ENCODE peak calls at places on chromosomes 6 and 20, in six cellular contexts. M is pancreas, E is choroid plexus epithelial cell, L is epithelial cell of proximal tubule, V is fibroblast of pulmonary artery, K is left lung. Z is an unnamed sample.
A peak's percentile ranks its signal among the peaks of the same experiment; 100 is the strongest.

GRCh38 chr6:170117111-170117972 is 173.5 kb downstream of the DLL1 start:
- DNase-seq in E (no peak), L (no peak), K (no peak), M (peak; percentile 40), V (no peak), Z (no peak)

GRCh38 chr6:21321076-21321475 is 272.5 kb upstream of the SOX4 start:
- DNase-seq in M (no peak), E (no peak), L (no peak), K (no peak), V (no peak), Z (no peak)

GRCh38 chr6:5674141-5674540 is 332.6 kb downstream of the NRN1 start:
- DNase-seq in M (no peak), L (no peak), V (no peak), K (no peak), E (no peak), Z (no peak)

GRCh38 chr6:1222426-1223311 is 89.2 kb upstream of the FOXQ1 start:
- DNase-seq in L (no peak), K (no peak), M (no peak), E (no peak), V (no peak), Z (no peak)

GRCh38 chr6:19830171-19830570 is 7.0 kb upstream of the ID4 start:
- DNase-seq in K (no peak), M (no peak), E (peak; percentile 65), L (peak; percentile 68), V (peak; percentile 86), Z (no peak)

GRCh38 chr6:92364948-92365386 is 1054.4 kb downstream of the EPHA7 start:
- DNase-seq in L (no peak), K (no peak), M (no peak), E (peak; percentile 13), V (no peak), Z (no peak)

GRCh38 chr6:110181131-110182027 is 1.2 kb downstream of the CDC40 start:
- DNase-seq in L (no peak), K (no peak), M (no peak), E (peak; percentile 16), V (peak; percentile 22), Z (no peak)

GRCh38 chr20:6886065-6886729 is 118.7 kb downstream of the BMP2 start:
- DNase-seq in M (no peak), L (no peak), E (peak; percentile 19), V (no peak), K (no peak), Z (no peak)

GRCh38 chr6:149385998-149386646 is 13.9 kb upstream of the SUMO4 start:
- DNase-seq in V (no peak), L (no peak), K (no peak), E (no peak), M (no peak), Z (no peak)

GRCh38 chr20:1371830-1372539 is 20.9 kb downstream of the FKBP1A start:
- DNase-seq in M (no peak), L (no peak), E (no peak), K (no peak), V (no peak), Z (no peak)

GRCh38 chr6:132479131-132479530 is 33.8 kb downstream of the STX7 start:
- DNase-seq in M (no peak), V (no peak), L (no peak), E (no peak), K (no peak), Z (no peak)

GRCh38 chr6:149964243-149965190 is 774 bp downstream of the ULBP1 start:
- DNase-seq in E (peak; percentile 24), M (no peak), V (peak; percentile 17), L (no peak), K (no peak), Z (no peak)

GRCh38 chr6:33297956-33298772 is 578 bp downstream of the RGL2 start:
- DNase-seq in K (peak; percentile 84), L (no peak), M (peak; percentile 82), E (peak; percentile 81), V (peak; percentile 90), Z (peak; percentile 54)

GRCh38 chr6:44041461-44042260 is 85.6 kb downstream of the MRPL14 start:
- DNase-seq in M (no peak), V (peak; percentile 97), K (no peak), L (peak; percentile 70), E (peak; percentile 96), Z (no peak)

GRCh38 chr6:39335780-39336541 is 13.5 kb upstream of the KCNK16 start:
- DNase-seq in L (no peak), K (no peak), M (no peak), E (no peak), V (no peak), Z (no peak)

GRCh38 chr20:62203378-62204030 is 16.6 kb downstream of the HRH3 start:
- DNase-seq in K (peak; percentile 49), L (no peak), M (peak; percentile 46), V (peak; percentile 35), E (peak; percentile 34), Z (no peak)

GRCh38 chr20:5947276-5947675 is 3.1 kb downstream of the TRMT6 start:
- DNase-seq in M (no peak), E (no peak), K (no peak), V (no peak), L (no peak), Z (no peak)

GRCh38 chr20:44961024-44961866 is 1.0 kb upstream of the TOMM34 start:
- DNase-seq in M (no peak), E (no peak), K (no peak), V (no peak), L (no peak), Z (no peak)

GRCh38 chr6:56242343-56242742 is 5.0 kb downstream of the COL21A1 start:
- DNase-seq in V (peak; percentile 37), L (no peak), E (peak; percentile 81), K (no peak), M (no peak), Z (no peak)

GRCh38 chr6:157831424-157832249 is 8.6 kb downstream of the SNX9 start:
- DNase-seq in E (peak; percentile 54), K (no peak), M (no peak), L (no peak), V (no peak), Z (no peak)

GRCh38 chr6:26322645-26323482 is 42.1 kb upstream of the BTN3A2 start:
- DNase-seq in V (peak; percentile 91), K (no peak), L (no peak), M (no peak), E (peak; percentile 93), Z (no peak)

GRCh38 chr6:108608453-108609275 is 47.9 kb downstream of the FOXO3 start:
- DNase-seq in L (no peak), K (no peak), V (peak; percentile 39), M (no peak), E (no peak), Z (no peak)

GRCh38 chr6:27096834-27097511 is 150.5 kb upstream of the PRSS16 start:
- DNase-seq in M (peak; percentile 83), K (peak; percentile 90), E (peak; percentile 78), L (peak; percentile 26), V (peak; percentile 56), Z (no peak)

GRCh38 chr6:134132494-134133141 is 80.2 kb upstream of the SLC2A12 start:
- DNase-seq in L (peak; percentile 15), M (no peak), V (peak; percentile 15), E (peak; percentile 17), K (no peak), Z (no peak)

GRCh38 chr6:28380381-28380780 is 19.2 kb downstream of the ZSCAN12 start:
- DNase-seq in K (no peak), L (no peak), E (no peak), M (no peak), V (no peak), Z (no peak)

GRCh38 chr6:78864957-78865356 is 2.4 kb upstream of the IRAK1BP1 start:
- DNase-seq in L (no peak), E (no peak), M (no peak), K (no peak), V (no peak), Z (no peak)

GRCh38 chr6:78867020-78867369 is 356 bp upstream of the IRAK1BP1 start:
- DNase-seq in L (no peak), K (no peak), M (no peak), E (no peak), V (no peak), Z (no peak)

GRCh38 chr6:78867370-78868040 is at the start of gene IRAK1BP1:
- DNase-seq in L (no peak), K (peak; percentile 92), V (peak; percentile 84), E (peak; percentile 86), M (peak; percentile 94), Z (peak; percentile 75)

GRCh38 chr6:78863576-78863975 is 3.8 kb upstream of the IRAK1BP1 start:
- DNase-seq in E (no peak), V (no peak), L (no peak), K (no peak), M (no peak), Z (no peak)

GRCh38 chr6:78861509-78861908 is 5.8 kb upstream of the IRAK1BP1 start:
- DNase-seq in M (no peak), V (no peak), L (no peak), E (peak; percentile 44), K (no peak), Z (no peak)
- TF ChIP-seq CTCF in M (no peak), V (no peak), L (no peak), E (peak; percentile 48), K (peak; percentile 13), Z (no peak)

GRCh38 chr6:118252474-118252873 is 295.6 kb upstream of the PLN start:
- DNase-seq in K (no peak), V (no peak), E (no peak), L (no peak), M (no peak), Z (no peak)
- TF ChIP-seq CTCF in K (no peak), V (no peak), E (no peak), L (no peak), M (no peak), Z (no peak)

GRCh38 chr6:64590965-64591364 is 955.4 kb downstream of the PHF3 start:
- DNase-seq in L (no peak), E (no peak), V (no peak), K (no peak), M (no peak), Z (no peak)

GRCh38 chr6:64589961-64590360 is 954.4 kb downstream of the PHF3 start:
- DNase-seq in V (no peak), L (no peak), M (no peak), K (no peak), E (no peak), Z (no peak)

GRCh38 chr6:64591682-64592081 is 956.1 kb downstream of the PHF3 start:
- DNase-seq in M (no peak), V (peak; percentile 2), L (no peak), E (no peak), K (no peak), Z (no peak)
- TF ChIP-seq CTCF in M (no peak), V (no peak), L (no peak), E (no peak), K (no peak), Z (no peak)

DNA sequence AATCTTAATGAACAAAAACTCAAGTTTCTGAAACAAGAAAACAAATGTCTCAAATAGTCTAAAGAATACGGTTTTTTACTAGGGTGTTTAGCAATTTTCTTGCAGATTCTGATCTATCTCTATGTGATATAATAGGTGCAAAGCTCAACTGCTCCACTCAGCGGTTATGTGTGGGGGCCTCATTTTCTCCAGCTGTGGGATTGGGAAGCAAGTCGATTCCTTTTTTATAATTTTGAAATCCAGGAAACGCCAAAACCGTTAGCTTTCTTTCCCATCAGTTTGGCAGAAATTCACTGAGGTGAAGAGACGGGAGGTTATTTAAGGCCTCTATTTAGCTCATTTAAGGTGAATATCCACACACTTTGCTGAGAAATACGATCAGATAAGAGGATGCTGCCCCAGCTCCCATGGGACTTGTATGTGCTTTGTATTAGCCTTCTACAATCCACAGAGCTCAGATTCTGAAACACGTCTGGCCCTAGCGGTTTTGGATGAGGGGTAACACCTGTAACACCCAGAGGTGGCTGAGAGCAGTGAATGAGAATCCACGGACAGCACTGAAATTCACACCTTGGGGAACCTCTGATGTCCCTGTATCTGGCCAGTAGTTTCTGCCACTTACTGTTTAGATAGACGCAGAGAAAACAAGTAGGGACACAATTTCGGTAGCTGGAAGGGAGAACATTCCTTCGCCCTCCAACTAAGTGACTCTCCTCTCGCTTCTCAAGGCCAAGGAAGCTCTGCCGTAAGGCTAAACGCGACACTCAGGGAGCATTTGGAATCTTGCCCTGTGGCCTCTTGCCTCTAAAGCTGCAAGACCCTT is 6.6 kb upstream of the BCAS4 start:
- DNase-seq in K (no peak), M (no peak), V (peak; percentile 82), L (no peak), E (peak; percentile 87), Z (no peak)
- TF ChIP-seq CTCF in K (peak; percentile 21), M (no peak), V (peak; percentile 66), L (peak; percentile 87), E (peak; percentile 81), Z (no peak)